ENCODE peak calls at places on chromosomes 7 and 10, in four cellular contexts. T is K562, U is H1, C is SK-N-SH. Y is an unnamed sample.

GRCh38 chr7:68162712-68163111 is 1166.1 kb downstream of the TYW1 start:
- DNase-seq in U (no peak), C (no peak), T (no peak), Y (no peak)

GRCh38 chr7:110407706-110408105 is 683.2 kb upstream of the LRRN3 start:
- DNase-seq in C (no peak), U (no peak), T (no peak), Y (no peak)

GRCh38 chr10:70272925-70273316 is 10.9 kb downstream of the NPFFR1 start:
- DNase-seq in U (no peak), C (peak), T (peak), Y (no peak)

GRCh38 chr7:140190588-140190987 is 13.8 kb upstream of the KDM7A start:
- DNase-seq in C (no peak), U (no peak), T (no peak), Y (no peak)

GRCh38 chr10:127911218-127911866 is 4.4 kb downstream of the PTPRE start:
- DNase-seq in C (peak), T (no peak), U (no peak), Y (no peak)

GRCh38 chr7:18975689-18976280 is 141.7 kb downstream of the TWIST1 start:
- DNase-seq in C (no peak), U (no peak), T (no peak), Y (no peak)

GRCh38 chr10:22620140-22620857 is 94.1 kb downstream of the PIP4K2A start:
- DNase-seq in U (no peak), T (peak), C (peak), Y (no peak)

GRCh38 chr10:78575400-78575799 is 493.4 kb upstream of the ZMIZ1 start:
- DNase-seq in U (no peak), T (no peak), C (no peak), Y (no peak)

GRCh38 chr7:55556031-55556430 is 16.3 kb downstream of the VOPP1 start:
- DNase-seq in C (no peak), U (no peak), T (no peak), Y (no peak)

GRCh38 chr10:22599048-22599561 is 115.3 kb downstream of the PIP4K2A start:
- DNase-seq in T (no peak), U (no peak), C (no peak), Y (no peak)

GRCh38 chr10:19788902-19789301 is 27.3 kb upstream of the PLXDC2 start:
- DNase-seq in C (no peak), T (no peak), U (no peak), Y (no peak)

GRCh38 chr7:47260270-47260669 is 321.6 kb downstream of the TNS3 start:
- DNase-seq in T (no peak), U (no peak), C (no peak), Y (no peak)

GRCh38 chr7:158470336-158470735 is 117.3 kb downstream of the PTPRN2 start:
- DNase-seq in U (no peak), T (no peak), C (no peak), Y (no peak)

GRCh38 chr7:121126801-121127534 is 138.5 kb downstream of the CPED1 start:
- DNase-seq in T (no peak), U (no peak), C (peak), Y (no peak)

GRCh38 chr7:45938626-45939302 is 17.7 kb upstream of the IGFBP3 start:
- DNase-seq in T (peak), U (peak), C (no peak), Y (no peak)

GRCh38 chr10:133230387-133231195 is 574 bp downstream of the UTF1 start:
- DNase-seq in T (peak), U (no peak), C (no peak), Y (no peak)

GRCh38 chr7:47256016-47256415 is 325.9 kb downstream of the TNS3 start:
- DNase-seq in U (no peak), C (no peak), T (no peak), Y (no peak)

GRCh38 chr10:1540144-1540543 is 197.2 kb downstream of the ADARB2 start:
- DNase-seq in T (no peak), U (no peak), C (no peak), Y (no peak)

GRCh38 chr10:128047991-128048826 is 78.0 kb downstream of the MKI67 start:
- DNase-seq in C (no peak), U (no peak), T (no peak), Y (no peak)

GRCh38 chr7:44286618-44287487 is 38.5 kb downstream of the CAMK2B start:
- DNase-seq in C (peak), U (peak), T (no peak), Y (no peak)

GRCh38 chr7:79778786-79779382 is 325.4 kb upstream of the MAGI2 start:
- DNase-seq in T (no peak), U (no peak), C (no peak), Y (no peak)

GRCh38 chr7:70446448-70447143 is 685.3 kb upstream of the GALNT17 start:
- DNase-seq in C (no peak), T (no peak), U (no peak), Y (no peak)

GRCh38 chr10:77196616-77197015 is 441.0 kb downstream of the KCNMA1 start:
- DNase-seq in U (no peak), T (no peak), C (no peak), Y (no peak)

GRCh38 chr10:124106241-124106905 is 13.0 kb upstream of the CHST15 start:
- DNase-seq in T (no peak), C (no peak), U (no peak), Y (no peak)

GRCh38 chr7:79936281-79936983 is 198.2 kb upstream of the GNAI1 start:
- DNase-seq in T (no peak), U (no peak), C (no peak), Y (no peak)

GRCh38 chr10:61529208-61529607 is 76.0 kb upstream of the TMEM26 start:
- DNase-seq in T (no peak), C (no peak), U (no peak), Y (no peak)

GRCh38 chr7:1200045-1200444 is 32.6 kb upstream of the UNCX start:
- DNase-seq in T (no peak), C (no peak), U (no peak), Y (no peak)

GRCh38 chr7:147774461-147774860 is 816.1 kb upstream of the C7orf33 start:
- DNase-seq in C (no peak), U (no peak), T (no peak), Y (no peak)

GRCh38 chr7:7976677-7977076 is 8.1 kb downstream of the GLCCI1 start:
- DNase-seq in T (no peak), U (no peak), C (no peak), Y (no peak)

GRCh38 chr10:132663666-132664365 is 122.1 kb downstream of the NKX6-2 start:
- DNase-seq in T (no peak), C (no peak), U (no peak), Y (no peak)

GRCh38 chr7:41994046-41994745 is 242.8 kb downstream of the GLI3 start:
- DNase-seq in U (no peak), T (no peak), C (no peak), Y (no peak)
- TF ChIP-seq POLR2AphosphoS5 in U (no peak), T (no peak), C (no peak), Y (no peak)

DNA sequence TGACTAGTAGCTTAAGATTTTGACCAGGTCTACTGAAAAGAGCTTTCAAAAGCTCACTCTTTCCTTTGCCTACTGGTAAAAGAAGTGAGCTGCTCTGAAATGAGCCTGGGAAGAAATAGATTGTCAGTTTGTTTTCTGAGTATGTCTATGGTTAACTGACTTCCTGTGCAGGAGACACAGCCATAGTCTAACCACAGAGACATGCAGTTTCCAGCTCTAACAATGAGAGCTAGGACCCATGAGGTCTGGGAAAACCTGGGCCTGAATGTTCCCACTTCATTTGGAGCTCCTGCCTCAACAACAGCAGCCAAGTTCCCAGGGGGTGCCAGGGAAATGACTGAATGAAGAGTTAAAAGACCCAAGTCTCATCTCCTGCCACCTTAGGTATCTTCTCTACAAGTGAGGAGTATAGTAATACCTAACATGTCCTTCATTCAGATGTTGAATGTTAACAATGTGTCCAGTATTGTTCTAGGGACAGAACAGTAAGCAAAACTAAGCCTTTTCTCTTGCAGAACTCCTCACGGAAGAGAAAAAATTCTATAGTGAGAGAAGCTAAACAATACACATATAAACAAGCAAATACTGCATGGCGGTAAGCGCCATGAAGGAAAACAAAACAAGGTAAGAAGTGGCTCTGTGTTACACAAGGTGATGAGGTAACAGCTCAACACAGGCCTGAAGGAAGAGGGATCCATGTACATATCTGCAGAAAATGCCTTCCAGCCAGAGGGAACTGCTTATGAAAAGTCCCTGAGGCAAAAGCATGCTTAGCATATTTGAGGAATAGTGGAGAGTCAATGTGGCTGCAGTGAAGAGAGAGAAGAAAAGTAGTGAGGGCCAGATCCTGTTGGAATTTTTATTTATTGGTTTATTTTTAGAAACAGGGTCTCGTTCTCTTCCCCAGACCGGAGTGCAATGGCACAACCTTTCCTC is 26.4 kb upstream of the ANKRD1 start:
- DNase-seq in C (no peak), U (no peak), T (no peak), Y (no peak)
- TF ChIP-seq TAF1 in C (no peak), U (no peak), T (no peak), Y (no peak)

GRCh38 chr10:29804025-29804852 is 169.5 kb upstream of the SVIL start:
- DNase-seq in T (no peak), C (no peak), U (no peak), Y (no peak)
- TF ChIP-seq POLR2AphosphoS5 in T (no peak), C (peak), U (no peak), Y (no peak)

GRCh38 chr10:120266037-120266436 is 191.0 kb upstream of the PLPP4 start:
- DNase-seq in U (no peak), C (no peak), T (no peak), Y (no peak)
- TF ChIP-seq TAF1 in U (no peak), C (no peak), T (no peak), Y (no peak)

DNA sequence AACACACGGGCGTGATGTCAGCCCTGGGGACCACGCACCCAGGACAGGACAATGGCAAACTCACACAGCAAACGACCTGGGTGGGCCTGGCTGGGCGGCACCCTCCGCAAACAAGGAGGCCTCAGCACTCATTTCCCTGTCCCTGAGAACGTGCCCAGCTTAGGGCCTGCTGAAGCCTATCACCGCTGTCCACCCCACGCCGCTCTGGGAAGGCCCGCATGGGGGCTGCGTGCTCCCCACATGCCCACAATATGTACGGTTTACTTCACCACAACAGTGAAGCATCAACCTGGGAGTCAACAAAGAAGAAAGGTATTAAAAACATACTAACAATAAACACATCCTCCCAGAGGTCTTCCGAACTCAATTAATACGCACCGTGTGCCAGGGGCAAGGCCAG is 12.2 kb downstream of the MAD1L1 start:
- DNase-seq in U (no peak), T (no peak), C (no peak), Y (no peak)
- TF ChIP-seq POLR2AphosphoS5 in U (no peak), T (no peak), C (no peak), Y (no peak)

GRCh38 chr10:110442746-110443145 is 55.0 kb upstream of the DUSP5 start:
- DNase-seq in U (no peak), T (no peak), C (no peak), Y (no peak)

GRCh38 chr10:110446277-110446676 is 51.4 kb upstream of the DUSP5 start:
- DNase-seq in U (no peak), T (no peak), C (no peak), Y (no peak)

GRCh38 chr10:110445871-110446270 is 51.8 kb upstream of the DUSP5 start:
- DNase-seq in T (no peak), U (no peak), C (no peak), Y (no peak)

GRCh38 chr10:110444009-110444347 is 53.7 kb upstream of the DUSP5 start:
- DNase-seq in C (peak), T (no peak), U (no peak), Y (no peak)

DNA sequence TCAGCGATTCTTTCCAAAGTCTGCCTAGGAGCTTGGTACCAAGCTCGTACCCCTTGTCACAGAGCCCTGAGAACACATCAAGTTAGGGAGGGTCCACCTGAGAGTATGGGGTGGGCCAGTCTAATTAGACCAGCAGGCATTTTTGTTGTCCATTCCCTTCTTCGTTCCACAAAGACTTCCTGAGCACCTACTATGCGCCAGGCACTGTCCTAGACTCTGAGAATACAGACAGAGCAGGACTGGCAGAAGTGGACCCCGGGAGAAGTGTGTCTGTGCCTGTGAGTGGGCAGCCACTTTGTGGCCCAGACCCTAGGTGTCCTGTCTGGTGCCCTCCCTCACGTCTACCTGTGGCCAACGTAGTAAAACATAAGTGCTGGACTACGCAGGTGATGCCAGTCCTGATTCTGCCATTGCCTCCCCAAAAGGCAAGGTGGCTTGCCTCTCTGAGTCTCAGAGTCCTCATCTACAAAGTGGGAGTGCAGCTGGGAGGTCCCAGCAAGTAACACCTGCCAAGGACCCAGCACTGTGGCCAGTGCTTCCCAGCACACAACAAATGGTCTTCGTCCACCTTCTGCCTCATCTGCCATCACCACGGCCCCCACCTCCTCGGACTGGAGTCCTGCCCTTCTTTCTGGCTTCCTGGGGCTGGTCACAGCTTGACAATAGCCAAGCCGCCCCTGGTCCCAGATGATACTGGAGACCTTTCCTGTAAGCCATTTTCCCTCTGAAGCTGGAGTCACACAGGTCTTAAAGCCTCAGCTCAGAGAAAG is 54.3 kb upstream of the DUSP5 start:
- DNase-seq in U (no peak), C (no peak), T (no peak), Y (no peak)
- TF ChIP-seq TAF1 in U (no peak), C (no peak), T (no peak), Y (no peak)

GRCh38 chr10:89371987-89372386 is 5.9 kb upstream of the IFIT1B start:
- DNase-seq in U (no peak), C (no peak), T (peak), Y (no peak)

GRCh38 chr10:89378006-89378627 is at the start of gene IFIT1B:
- DNase-seq in T (no peak), U (no peak), C (no peak), Y (no peak)

GRCh38 chr10:89369142-89370105 is 8.4 kb upstream of the IFIT1B start:
- DNase-seq in U (no peak), C (peak), T (no peak), Y (no peak)

GRCh38 chr10:89374716-89375115 is 3.1 kb upstream of the IFIT1B start:
- DNase-seq in T (peak), U (no peak), C (peak), Y (no peak)

DNA sequence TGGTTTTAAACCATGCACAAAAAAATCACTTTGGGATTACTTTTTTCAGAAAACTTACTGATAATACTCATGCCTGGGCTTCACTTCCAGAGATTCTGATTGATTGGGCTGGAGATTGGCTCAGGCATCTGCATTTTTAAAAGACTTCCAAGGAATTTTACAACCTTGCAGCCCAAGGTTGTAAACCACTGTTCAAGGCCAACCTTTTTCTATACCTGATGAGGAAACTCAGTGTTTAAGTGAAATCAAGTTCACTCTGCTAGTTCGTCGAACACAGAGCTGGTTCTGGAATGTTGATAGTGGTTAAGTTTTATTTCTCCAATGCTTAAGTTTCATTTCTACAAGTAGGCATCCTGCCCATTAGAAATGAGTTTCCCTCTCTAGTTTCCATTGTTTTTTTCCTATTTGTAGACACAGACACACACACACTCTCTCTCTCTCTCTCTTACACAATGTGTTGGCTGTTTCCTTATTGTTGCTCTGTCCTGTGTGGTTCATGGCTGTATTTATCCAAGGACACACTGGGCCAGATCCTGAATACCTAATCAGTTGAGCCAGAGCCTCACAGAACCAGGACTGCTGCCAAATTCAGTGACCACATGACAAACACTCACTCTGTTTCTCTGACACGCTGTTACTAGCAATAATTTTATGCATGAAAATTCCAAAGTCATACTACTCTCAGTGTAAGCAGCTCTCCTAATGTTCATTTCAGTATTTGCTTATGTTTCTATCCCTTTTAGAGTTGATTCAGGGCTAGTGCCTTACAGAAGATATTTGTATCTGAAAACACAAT is 3.7 kb upstream of the IFIT1B start:
- DNase-seq in C (peak), T (peak), U (no peak), Y (no peak)
- TF ChIP-seq POLR2AphosphoS5 in C (no peak), T (no peak), U (no peak), Y (no peak)

GRCh38 chr10:86281396-86281795 is 85.2 kb downstream of the GRID1 start:
- DNase-seq in T (no peak), C (peak), U (peak), Y (no peak)
- TF ChIP-seq TAF1 in T (no peak), C (no peak), U (no peak), Y (no peak)